ENCODE peak calls at places on chromosomes 5 and 9, in ten cellular contexts. One of them, this sample, is unnamed.

GRCh38 chr9:114861273-114861672 is 55.4 kb upstream of the TNFSF15 start:
- DNase-seq in neuronal stem cell: no peak
- DNase-seq in endothelial cell of umbilical vein: no peak
- DNase-seq in H9: no peak
- DNase-seq in mammary epithelial cell: no peak
- DNase-seq in A549: no peak
- DNase-seq in IMR-90: no peak
- DNase-seq in Karpas-422: no peak
- DNase-seq in PC-9: no peak
- DNase-seq in mesendoderm: no peak
- DNase-seq in this sample: no peak

GRCh38 chr5:174410716-174411512 is 313.5 kb upstream of the MSX2 start:
- DNase-seq in H9: no peak
- DNase-seq in Karpas-422: no peak
- DNase-seq in mammary epithelial cell: no peak
- DNase-seq in neuronal stem cell: no peak
- DNase-seq in A549: peak
- DNase-seq in IMR-90: peak
- DNase-seq in endothelial cell of umbilical vein: no peak
- DNase-seq in PC-9: peak
- DNase-seq in mesendoderm: peak
- DNase-seq in this sample: no peak

GRCh38 chr5:39780341-39780740 is 355.6 kb upstream of the DAB2 start:
- DNase-seq in H9: no peak
- DNase-seq in PC-9: no peak
- DNase-seq in A549: no peak
- DNase-seq in mesendoderm: peak
- DNase-seq in IMR-90: peak
- DNase-seq in Karpas-422: no peak
- DNase-seq in neuronal stem cell: no peak
- DNase-seq in endothelial cell of umbilical vein: peak
- DNase-seq in mammary epithelial cell: no peak
- DNase-seq in this sample: no peak

GRCh38 chr5:2752059-2752874 is 790 bp upstream of the IRX2 start:
- DNase-seq in IMR-90: no peak
- DNase-seq in mesendoderm: peak
- DNase-seq in Karpas-422: no peak
- DNase-seq in PC-9: no peak
- DNase-seq in endothelial cell of umbilical vein: no peak
- DNase-seq in H9: peak
- DNase-seq in neuronal stem cell: no peak
- DNase-seq in mammary epithelial cell: peak
- DNase-seq in A549: no peak
- DNase-seq in this sample: no peak

GRCh38 chr9:37350486-37351190 is 71.9 kb upstream of the GRHPR start:
- DNase-seq in mammary epithelial cell: peak
- DNase-seq in H9: no peak
- DNase-seq in mesendoderm: no peak
- DNase-seq in neuronal stem cell: no peak
- DNase-seq in Karpas-422: no peak
- DNase-seq in A549: no peak
- DNase-seq in IMR-90: peak
- DNase-seq in PC-9: no peak
- DNase-seq in endothelial cell of umbilical vein: no peak
- DNase-seq in this sample: peak

GRCh38 chr9:69809304-69809863 is 11.2 kb upstream of the CFAP95 start:
- DNase-seq in A549: no peak
- DNase-seq in neuronal stem cell: no peak
- DNase-seq in mammary epithelial cell: peak
- DNase-seq in endothelial cell of umbilical vein: peak
- DNase-seq in IMR-90: peak
- DNase-seq in Karpas-422: peak
- DNase-seq in H9: peak
- DNase-seq in mesendoderm: peak
- DNase-seq in PC-9: no peak
- DNase-seq in this sample: no peak

GRCh38 chr5:7540806-7541205 is 144.9 kb downstream of the ADCY2 start:
- DNase-seq in endothelial cell of umbilical vein: no peak
- DNase-seq in mesendoderm: no peak
- DNase-seq in mammary epithelial cell: no peak
- DNase-seq in neuronal stem cell: no peak
- DNase-seq in PC-9: no peak
- DNase-seq in H9: no peak
- DNase-seq in IMR-90: no peak
- DNase-seq in A549: no peak
- DNase-seq in Karpas-422: no peak
- DNase-seq in this sample: no peak

GRCh38 chr5:59793000-59793399 is 100.5 kb downstream of the PDE4D start:
- DNase-seq in A549: peak
- DNase-seq in IMR-90: peak
- DNase-seq in mammary epithelial cell: peak
- DNase-seq in neuronal stem cell: no peak
- DNase-seq in PC-9: peak
- DNase-seq in mesendoderm: no peak
- DNase-seq in H9: no peak
- DNase-seq in endothelial cell of umbilical vein: no peak
- DNase-seq in Karpas-422: no peak
- DNase-seq in this sample: no peak

DNA sequence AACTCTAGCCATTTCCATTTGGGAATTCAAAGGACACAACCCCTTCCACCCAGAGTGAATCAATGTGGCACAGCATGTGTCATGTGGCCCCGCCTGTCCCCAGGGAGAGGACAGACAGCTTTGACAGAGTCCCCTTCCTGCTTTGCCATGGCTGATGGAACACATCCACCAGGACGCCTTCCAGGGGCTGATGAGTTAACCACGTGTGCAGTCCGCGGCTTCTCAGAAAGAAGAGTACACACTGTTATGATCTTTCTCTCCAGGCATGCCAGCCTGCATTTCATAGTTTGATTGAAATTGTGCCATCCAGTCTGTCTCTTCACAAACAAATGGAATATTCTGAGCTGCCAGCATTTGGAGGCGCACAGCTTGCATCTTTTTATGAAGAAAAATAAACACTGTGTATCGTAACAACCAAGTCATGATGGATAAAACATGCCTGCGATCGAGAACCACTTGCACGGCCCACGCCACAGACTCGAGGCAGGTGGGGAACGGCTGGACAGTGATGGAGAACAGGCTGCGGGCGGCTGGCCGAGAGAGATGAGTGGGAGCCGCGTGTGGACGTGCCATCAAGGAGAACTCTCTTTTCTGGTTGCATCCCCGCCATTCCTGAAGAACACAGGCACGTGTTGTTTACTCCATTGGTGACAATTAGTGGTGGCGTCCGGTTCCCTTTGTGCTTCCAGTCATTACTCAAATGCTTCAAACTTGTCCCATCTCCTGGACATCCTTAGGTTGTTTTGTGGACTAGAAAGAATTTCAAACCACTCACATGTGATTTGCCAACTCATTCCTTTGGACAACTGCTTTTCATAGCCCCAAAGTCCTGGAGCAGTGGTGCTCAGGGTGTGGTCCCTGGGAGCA is 220.2 kb downstream of the AGTPBP1 start:
- DNase-seq in IMR-90: no peak
- DNase-seq in PC-9: no peak
- DNase-seq in neuronal stem cell: no peak
- DNase-seq in endothelial cell of umbilical vein: no peak
- DNase-seq in mammary epithelial cell: no peak
- DNase-seq in Karpas-422: no peak
- DNase-seq in A549: no peak
- DNase-seq in H9: no peak
- DNase-seq in mesendoderm: no peak
- DNase-seq in this sample: no peak
- H3K4me2 ChIP-seq in IMR-90: no peak
- H3K4me2 ChIP-seq in PC-9: no peak
- H3K4me2 ChIP-seq in neuronal stem cell: no peak
- H3K4me2 ChIP-seq in endothelial cell of umbilical vein: no peak
- H3K4me2 ChIP-seq in mammary epithelial cell: no peak
- H3K4me2 ChIP-seq in Karpas-422: no peak
- H3K4me2 ChIP-seq in A549: peak
- H3K4me2 ChIP-seq in H9: peak
- H3K4me2 ChIP-seq in mesendoderm: no peak
- H3K4me2 ChIP-seq in this sample: peak

DNA sequence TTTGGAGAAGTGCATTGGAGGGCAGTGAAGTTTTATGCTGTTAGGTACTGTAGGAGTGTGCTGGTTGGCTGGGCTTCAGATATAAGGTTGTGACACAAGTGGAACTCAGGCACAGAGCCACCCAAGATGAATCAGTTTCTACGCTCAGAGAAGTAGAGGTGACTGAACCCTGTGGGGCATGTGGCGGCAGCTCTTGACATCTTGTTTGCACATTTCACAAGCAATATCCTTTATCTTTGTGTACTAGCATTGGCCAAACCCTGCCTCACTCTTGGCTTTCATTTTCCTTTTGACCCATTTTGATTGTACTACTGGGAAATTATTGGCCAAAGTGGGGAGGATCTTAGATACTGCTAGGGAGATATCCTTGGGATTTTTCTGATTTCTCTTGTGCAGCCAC is 110.0 kb downstream of the PSAT1 start:
- DNase-seq in mesendoderm: no peak
- DNase-seq in Karpas-422: no peak
- DNase-seq in H9: no peak
- DNase-seq in mammary epithelial cell: no peak
- DNase-seq in endothelial cell of umbilical vein: no peak
- DNase-seq in PC-9: no peak
- DNase-seq in A549: no peak
- DNase-seq in neuronal stem cell: no peak
- DNase-seq in IMR-90: no peak
- DNase-seq in this sample: no peak
- H3K4me2 ChIP-seq in mesendoderm: no peak
- H3K4me2 ChIP-seq in Karpas-422: no peak
- H3K4me2 ChIP-seq in H9: no peak
- H3K4me2 ChIP-seq in mammary epithelial cell: no peak
- H3K4me2 ChIP-seq in endothelial cell of umbilical vein: no peak
- H3K4me2 ChIP-seq in PC-9: no peak
- H3K4me2 ChIP-seq in A549: peak
- H3K4me2 ChIP-seq in neuronal stem cell: no peak
- H3K4me2 ChIP-seq in IMR-90: no peak
- H3K4me2 ChIP-seq in this sample: no peak

GRCh38 chr5:77214151-77214550 is 3.7 kb downstream of the PDE8B start:
- DNase-seq in H9: no peak
- DNase-seq in A549: no peak
- DNase-seq in endothelial cell of umbilical vein: no peak
- DNase-seq in neuronal stem cell: no peak
- DNase-seq in mammary epithelial cell: no peak
- DNase-seq in mesendoderm: no peak
- DNase-seq in IMR-90: no peak
- DNase-seq in PC-9: no peak
- DNase-seq in Karpas-422: no peak
- DNase-seq in this sample: no peak

GRCh38 chr5:77222722-77223121 is 12.2 kb downstream of the PDE8B start:
- DNase-seq in endothelial cell of umbilical vein: no peak
- DNase-seq in mesendoderm: no peak
- DNase-seq in IMR-90: no peak
- DNase-seq in mammary epithelial cell: no peak
- DNase-seq in neuronal stem cell: no peak
- DNase-seq in PC-9: no peak
- DNase-seq in A549: no peak
- DNase-seq in Karpas-422: no peak
- DNase-seq in H9: no peak
- DNase-seq in this sample: no peak

GRCh38 chr5:77223653-77224052 is 13.2 kb downstream of the PDE8B start:
- DNase-seq in Karpas-422: no peak
- DNase-seq in PC-9: no peak
- DNase-seq in A549: no peak
- DNase-seq in endothelial cell of umbilical vein: no peak
- DNase-seq in IMR-90: no peak
- DNase-seq in H9: no peak
- DNase-seq in mammary epithelial cell: no peak
- DNase-seq in mesendoderm: no peak
- DNase-seq in neuronal stem cell: no peak
- DNase-seq in this sample: no peak

GRCh38 chr5:77213601-77214000 is 3.1 kb downstream of the PDE8B start:
- DNase-seq in PC-9: no peak
- DNase-seq in Karpas-422: no peak
- DNase-seq in neuronal stem cell: no peak
- DNase-seq in IMR-90: no peak
- DNase-seq in H9: no peak
- DNase-seq in endothelial cell of umbilical vein: no peak
- DNase-seq in mammary epithelial cell: no peak
- DNase-seq in mesendoderm: no peak
- DNase-seq in A549: no peak
- DNase-seq in this sample: no peak

GRCh38 chr5:77218263-77218662 is 7.8 kb downstream of the PDE8B start:
- DNase-seq in neuronal stem cell: no peak
- DNase-seq in IMR-90: no peak
- DNase-seq in mammary epithelial cell: no peak
- DNase-seq in A549: peak
- DNase-seq in endothelial cell of umbilical vein: no peak
- DNase-seq in Karpas-422: peak
- DNase-seq in H9: no peak
- DNase-seq in PC-9: no peak
- DNase-seq in mesendoderm: no peak
- DNase-seq in this sample: no peak
- H3K4me2 ChIP-seq in neuronal stem cell: no peak
- H3K4me2 ChIP-seq in IMR-90: no peak
- H3K4me2 ChIP-seq in mammary epithelial cell: no peak
- H3K4me2 ChIP-seq in A549: no peak
- H3K4me2 ChIP-seq in endothelial cell of umbilical vein: no peak
- H3K4me2 ChIP-seq in Karpas-422: no peak
- H3K4me2 ChIP-seq in H9: no peak
- H3K4me2 ChIP-seq in PC-9: no peak
- H3K4me2 ChIP-seq in mesendoderm: no peak
- H3K4me2 ChIP-seq in this sample: no peak

GRCh38 chr9:33782395-33783152 is 12.8 kb upstream of the PRSS3 start:
- DNase-seq in mammary epithelial cell: no peak
- DNase-seq in A549: no peak
- DNase-seq in endothelial cell of umbilical vein: peak
- DNase-seq in mesendoderm: no peak
- DNase-seq in PC-9: no peak
- DNase-seq in neuronal stem cell: no peak
- DNase-seq in IMR-90: peak
- DNase-seq in H9: no peak
- DNase-seq in Karpas-422: no peak
- DNase-seq in this sample: no peak

GRCh38 chr9:33791117-33791516 is 4.2 kb upstream of the PRSS3 start:
- DNase-seq in PC-9: no peak
- DNase-seq in IMR-90: peak
- DNase-seq in mammary epithelial cell: peak
- DNase-seq in Karpas-422: no peak
- DNase-seq in neuronal stem cell: no peak
- DNase-seq in A549: no peak
- DNase-seq in H9: no peak
- DNase-seq in mesendoderm: no peak
- DNase-seq in endothelial cell of umbilical vein: peak
- DNase-seq in this sample: no peak

GRCh38 chr9:33781736-33782135 is 13.6 kb upstream of the PRSS3 start:
- DNase-seq in neuronal stem cell: no peak
- DNase-seq in mammary epithelial cell: no peak
- DNase-seq in Karpas-422: no peak
- DNase-seq in IMR-90: no peak
- DNase-seq in H9: no peak
- DNase-seq in PC-9: no peak
- DNase-seq in A549: no peak
- DNase-seq in endothelial cell of umbilical vein: no peak
- DNase-seq in mesendoderm: no peak
- DNase-seq in this sample: no peak

GRCh38 chr9:33787839-33788238 is 7.5 kb upstream of the PRSS3 start:
- DNase-seq in mesendoderm: no peak
- DNase-seq in IMR-90: no peak
- DNase-seq in mammary epithelial cell: no peak
- DNase-seq in H9: no peak
- DNase-seq in neuronal stem cell: no peak
- DNase-seq in endothelial cell of umbilical vein: no peak
- DNase-seq in Karpas-422: no peak
- DNase-seq in PC-9: no peak
- DNase-seq in A549: no peak
- DNase-seq in this sample: no peak

GRCh38 chr9:33785914-33786313 is 9.4 kb upstream of the PRSS3 start:
- DNase-seq in A549: no peak
- DNase-seq in mammary epithelial cell: no peak
- DNase-seq in IMR-90: peak
- DNase-seq in Karpas-422: peak
- DNase-seq in mesendoderm: peak
- DNase-seq in neuronal stem cell: no peak
- DNase-seq in H9: no peak
- DNase-seq in PC-9: no peak
- DNase-seq in endothelial cell of umbilical vein: no peak
- DNase-seq in this sample: no peak
- H3K4me2 ChIP-seq in A549: no peak
- H3K4me2 ChIP-seq in mammary epithelial cell: no peak
- H3K4me2 ChIP-seq in IMR-90: no peak
- H3K4me2 ChIP-seq in Karpas-422: peak
- H3K4me2 ChIP-seq in mesendoderm: no peak
- H3K4me2 ChIP-seq in neuronal stem cell: no peak
- H3K4me2 ChIP-seq in H9: no peak
- H3K4me2 ChIP-seq in PC-9: no peak
- H3K4me2 ChIP-seq in endothelial cell of umbilical vein: no peak
- H3K4me2 ChIP-seq in this sample: no peak

This sample was measured in keratinocyte.